ENCODE peak calls at places on chromosomes 12 and 14, in five cellular contexts. U is dorsolateral prefrontal cortex, I is Calu3, Y is stomach, Z is lower leg skin. P is an unnamed sample.

GRCh38 chr12:123264642-123265041 is 7.0 kb downstream of the CDK2AP1 start:
- DNase-seq in U (no peak), I (no peak), Y (no peak), Z (no peak), P (no peak)

GRCh38 chr12:29782285-29782820 is 1.4 kb downstream of the TMTC1 start:
- DNase-seq in U (no peak), I (no peak), Y (no peak), Z (no peak), P (no peak)

GRCh38 chr14:87334997-87335675 is 657.8 kb downstream of the GALC start:
- DNase-seq in U (no peak), I (no peak), Y (no peak), Z (no peak), P (no peak)

GRCh38 chr12:28068467-28068866 is 95.9 kb upstream of the PTHLH start:
- DNase-seq in U (no peak), I (no peak), Y (no peak), Z (no peak), P (no peak)

GRCh38 chr12:66168410-66168809 is 1.4 kb downstream of the TMBIM4 start:
- DNase-seq in U (no peak), I (peak), Y (no peak), Z (no peak), P (no peak)

GRCh38 chr14:95614335-95614734 is 71.9 kb upstream of the TCL1B start:
- DNase-seq in U (no peak), I (no peak), Y (no peak), Z (no peak), P (no peak)

GRCh38 chr12:50650285-50650684 is 113.6 kb upstream of the ATF1 start:
- DNase-seq in U (no peak), I (no peak), Y (no peak), Z (no peak), P (no peak)

GRCh38 chr12:44317651-44318126 is 481.8 kb downstream of the TMEM117 start:
- DNase-seq in U (no peak), I (peak), Y (no peak), Z (no peak), P (no peak)

GRCh38 chr12:110647669-110648068 is 33.7 kb downstream of the TCTN1 start:
- DNase-seq in U (no peak), I (no peak), Y (no peak), Z (no peak), P (no peak)

GRCh38 chr12:30152705-30153104 is 369.0 kb upstream of the TMTC1 start:
- DNase-seq in U (no peak), I (no peak), Y (no peak), Z (no peak), P (no peak)

GRCh38 chr12:39006286-39006685 is 100.9 kb upstream of the CPNE8 start:
- DNase-seq in U (no peak), I (no peak), Y (no peak), Z (no peak), P (no peak)

GRCh38 chr12:123062682-123063426 is 82.4 kb downstream of the ARL6IP4 start:
- DNase-seq in U (no peak), I (peak), Y (peak), Z (no peak), P (no peak)

GRCh38 chr12:52362118-52362726 is 5.1 kb downstream of the KRT85 start:
- DNase-seq in U (no peak), I (no peak), Y (no peak), Z (peak), P (no peak)
- TF ChIP-seq CTCF in U (no peak), I (no peak), Y (no peak), Z (no peak), P (no peak)

GRCh38 chr12:93825501-93825888 is 148.3 kb downstream of the CRADD start:
- DNase-seq in U (no peak), I (no peak), Y (no peak), Z (no peak), P (no peak)
- TF ChIP-seq CTCF in U (no peak), I (no peak), Y (no peak), Z (no peak), P (no peak)

GRCh38 chr12:121246893-121247557 is 37.1 kb downstream of the P2RX4 start:
- DNase-seq in U (no peak), I (no peak), Y (no peak), Z (no peak), P (peak)
- TF ChIP-seq CTCF in U (no peak), I (no peak), Y (no peak), Z (no peak), P (no peak)

GRCh38 chr12:131912526-131913274 is 16.4 kb upstream of the PUS1 start:
- DNase-seq in U (peak), I (peak), Y (peak), Z (no peak), P (no peak)

GRCh38 chr12:131913666-131914065 is 15.4 kb upstream of the PUS1 start:
- DNase-seq in U (no peak), I (no peak), Y (no peak), Z (no peak), P (no peak)

GRCh38 chr12:131910302-131911110 is 16.1 kb downstream of the ULK1 start:
- DNase-seq in U (no peak), I (no peak), Y (no peak), Z (no peak), P (no peak)

GRCh38 chr12:131911251-131911650 is 16.8 kb downstream of the ULK1 start:
- DNase-seq in U (no peak), I (no peak), Y (no peak), Z (no peak), P (no peak)

DNA sequence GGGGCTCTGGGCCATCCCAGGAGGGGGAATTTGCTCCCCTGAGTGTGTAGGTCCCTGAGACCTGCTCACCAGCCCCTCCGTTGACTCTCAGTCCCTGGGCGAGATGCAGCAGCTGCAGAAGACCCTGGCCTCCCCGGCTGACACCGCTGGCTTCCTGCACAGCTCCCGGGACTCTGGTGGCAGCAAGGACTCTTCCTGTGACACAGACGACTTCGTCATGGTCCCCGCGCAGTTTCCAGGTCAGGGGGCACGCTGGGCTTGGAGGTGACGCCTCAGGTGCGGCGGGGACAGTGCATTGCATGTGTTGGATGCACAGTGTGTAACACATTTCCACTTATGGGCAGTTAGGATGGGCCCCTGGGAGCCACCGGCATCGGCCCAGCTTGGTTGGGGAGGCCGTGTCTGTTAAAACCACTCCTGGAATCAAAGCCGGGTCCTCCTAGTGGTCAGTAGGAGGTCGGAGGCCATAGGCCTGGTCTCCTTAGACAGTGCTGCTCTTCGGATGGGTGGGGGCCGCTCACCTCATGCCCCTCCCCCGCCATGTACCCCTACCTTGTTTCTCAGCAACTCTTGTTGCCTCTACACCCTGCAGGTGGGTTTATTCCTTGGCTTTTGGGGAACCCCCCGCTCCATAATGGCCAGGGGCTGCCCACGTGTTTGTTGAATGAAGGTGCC is 17.1 kb upstream of the PUS1 start:
- DNase-seq in U (no peak), I (no peak), Y (no peak), Z (no peak), P (no peak)
- TF ChIP-seq CTCF in U (no peak), I (no peak), Y (no peak), Z (no peak), P (no peak)

GRCh38 chr14:85197976-85198375 is 332.0 kb upstream of the FLRT2 start:
- DNase-seq in U (no peak), I (no peak), Y (no peak), Z (no peak), P (no peak)

GRCh38 chr14:85190251-85190650 is 339.7 kb upstream of the FLRT2 start:
- DNase-seq in U (no peak), I (no peak), Y (no peak), Z (no peak), P (no peak)

GRCh38 chr14:85191986-85192385 is 338.0 kb upstream of the FLRT2 start:
- DNase-seq in U (no peak), I (no peak), Y (no peak), Z (no peak), P (no peak)

GRCh38 chr14:85195872-85196477 is 334.0 kb upstream of the FLRT2 start:
- DNase-seq in U (no peak), I (no peak), Y (no peak), Z (no peak), P (no peak)
- TF ChIP-seq CTCF in U (no peak), I (peak), Y (peak), Z (no peak), P (no peak)

GRCh38 chr12:7130791-7131501 is 775 bp downstream of the CLSTN3 start:
- DNase-seq in U (peak), I (peak), Y (peak), Z (no peak), P (peak)
- TF ChIP-seq CTCF in U (no peak), I (no peak), Y (no peak), Z (no peak), P (no peak)

DNA sequence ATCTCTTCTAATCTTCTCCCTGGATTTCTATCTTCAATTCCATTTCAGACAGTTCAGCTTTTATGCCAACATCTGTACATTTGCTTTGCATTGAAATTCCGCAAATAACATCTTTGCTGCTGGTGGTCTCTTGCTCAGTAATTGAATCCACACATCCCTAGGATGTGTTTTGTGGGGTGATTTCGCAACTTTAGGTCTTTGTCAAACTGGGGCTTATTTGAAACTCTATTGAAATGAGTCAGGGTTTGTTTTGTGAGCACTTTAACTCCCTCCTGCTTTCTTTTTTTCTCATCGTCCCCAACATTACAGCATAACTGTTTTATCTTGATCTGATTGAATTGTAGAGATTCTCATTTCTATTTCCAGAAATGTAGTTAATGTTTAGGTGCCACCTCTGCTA is 404.3 kb downstream of the NPAS3 start:
- DNase-seq in U (no peak), I (no peak), Y (no peak), Z (no peak), P (no peak)
- TF ChIP-seq CTCF in U (no peak), I (no peak), Y (no peak), Z (no peak), P (no peak)

DNA sequence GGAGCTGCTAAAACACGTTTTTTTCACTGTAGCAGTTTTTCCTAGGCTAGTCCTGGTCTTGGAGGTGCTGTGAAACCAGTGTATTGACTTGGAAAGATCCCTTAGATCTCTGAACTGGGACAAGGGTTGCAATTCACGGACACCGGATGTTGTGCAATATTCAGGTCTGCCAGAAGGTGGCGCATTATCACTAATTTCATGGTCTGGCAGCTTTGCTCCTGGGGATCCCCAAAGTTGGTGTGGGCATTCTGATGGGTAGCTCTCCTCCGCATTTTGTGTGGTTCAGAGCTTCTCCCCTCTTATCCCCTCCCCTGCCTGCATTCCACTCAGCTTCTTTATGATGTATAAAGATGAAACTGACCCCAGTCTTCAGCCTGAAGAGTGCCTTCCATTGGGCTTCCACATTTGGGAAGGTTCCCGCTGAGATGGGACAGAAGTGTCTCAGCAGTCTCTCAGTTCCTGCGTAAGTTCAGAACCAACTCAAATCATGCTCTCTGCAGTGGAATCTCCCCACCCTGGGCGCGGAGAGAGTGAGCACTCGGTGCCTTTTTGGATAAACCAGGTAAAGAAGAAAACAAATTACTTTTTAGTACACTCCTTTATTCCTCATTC is 278.4 kb downstream of the NRXN3 start:
- DNase-seq in U (peak), I (peak), Y (peak), Z (no peak), P (peak)
- TF ChIP-seq CTCF in U (peak), I (peak), Y (peak), Z (no peak), P (peak)

P was measured in mucosa of descending colon.